ENCODE peak calls at places on chromosomes 4 and X, in four cellular contexts. N, F, Z and H are unnamed samples.

GRCh38 chr4:68465058-68465457 is 17.8 kb downstream of the TMPRSS11E start:
- DNase-seq in N (no peak), F (no peak), Z (no peak), H (no peak)

GRCh38 chrX:125203379-125203736 is 116.3 kb upstream of the TEX13C start:
- DNase-seq in N (no peak), F (peak; percentile 15), Z (no peak), H (no peak)

GRCh38 chrX:137651647-137652046 is 85.7 kb downstream of the ZIC3 start:
- DNase-seq in N (no peak), F (no peak), Z (no peak), H (no peak)

GRCh38 chrX:53476371-53476770 is 42.2 kb upstream of the HSD17B10 start:
- DNase-seq in N (no peak), F (no peak), Z (no peak), H (no peak)

GRCh38 chr4:112284166-112284565 is 1.5 kb downstream of the TIFA start:
- DNase-seq in N (no peak), F (no peak), Z (no peak), H (no peak)

GRCh38 chr4:1253831-1254230 is 4.9 kb upstream of the CTBP1 start:
- DNase-seq in N (no peak), F (no peak), Z (no peak), H (no peak)

GRCh38 chr4:83282049-83282535 is 2.5 kb downstream of the COQ2 start:
- DNase-seq in N (no peak), F (no peak), Z (no peak), H (no peak)

GRCh38 chr4:30765022-30765421 is 44.9 kb downstream of the PCDH7 start:
- DNase-seq in N (no peak), F (no peak), Z (no peak), H (no peak)

GRCh38 chr4:151409470-151410313 is 716 bp downstream of the FHIP1A start:
- DNase-seq in N (peak; percentile 64), F (peak; percentile 14), Z (no peak), H (no peak)

GRCh38 chrX:78517124-78517523 is 142.0 kb downstream of the RTL3 start:
- DNase-seq in N (no peak), F (no peak), Z (no peak), H (no peak)

GRCh38 chr4:177455591-177455990 is 13.4 kb upstream of the AGA start:
- DNase-seq in N (no peak), F (no peak), Z (no peak), H (no peak)

GRCh38 chrX:40755291-40756249 is 20.2 kb upstream of the MED14 start:
- DNase-seq in N (no peak), F (peak; percentile 69), Z (no peak), H (no peak)

GRCh38 chr4:128802680-128803628 is 6.5 kb upstream of the JADE1 start:
- DNase-seq in N (no peak), F (no peak), Z (no peak), H (no peak)

GRCh38 chrX:79065696-79066095 is 78.8 kb upstream of the GPR174 start:
- DNase-seq in N (no peak), F (no peak), Z (no peak), H (no peak)

GRCh38 chrX:134543201-134543797 is 83.3 kb downstream of the HPRT1 start:
- DNase-seq in N (no peak), F (no peak), Z (no peak), H (no peak)

GRCh38 chrX:4754878-4755604 is 1041.6 kb upstream of the PRKX start:
- DNase-seq in N (no peak), F (no peak), Z (no peak), H (no peak)

GRCh38 chr4:102792361-102792936 is 31.7 kb upstream of the MANBA start:
- DNase-seq in N (no peak), F (no peak), Z (no peak), H (no peak)

GRCh38 chr4:42643685-42644084 is 13.2 kb downstream of the ATP8A1 start:
- DNase-seq in N (no peak), F (no peak), Z (no peak), H (no peak)

GRCh38 chr4:42644897-42645296 is 12.0 kb downstream of the ATP8A1 start:
- DNase-seq in N (no peak), F (no peak), Z (no peak), H (no peak)

GRCh38 chr4:42649870-42650269 is 7.0 kb downstream of the ATP8A1 start:
- DNase-seq in N (no peak), F (no peak), Z (no peak), H (no peak)

GRCh38 chr4:42646013-42646784 is 10.7 kb downstream of the ATP8A1 start:
- DNase-seq in N (no peak), F (no peak), Z (no peak), H (no peak)

DNA sequence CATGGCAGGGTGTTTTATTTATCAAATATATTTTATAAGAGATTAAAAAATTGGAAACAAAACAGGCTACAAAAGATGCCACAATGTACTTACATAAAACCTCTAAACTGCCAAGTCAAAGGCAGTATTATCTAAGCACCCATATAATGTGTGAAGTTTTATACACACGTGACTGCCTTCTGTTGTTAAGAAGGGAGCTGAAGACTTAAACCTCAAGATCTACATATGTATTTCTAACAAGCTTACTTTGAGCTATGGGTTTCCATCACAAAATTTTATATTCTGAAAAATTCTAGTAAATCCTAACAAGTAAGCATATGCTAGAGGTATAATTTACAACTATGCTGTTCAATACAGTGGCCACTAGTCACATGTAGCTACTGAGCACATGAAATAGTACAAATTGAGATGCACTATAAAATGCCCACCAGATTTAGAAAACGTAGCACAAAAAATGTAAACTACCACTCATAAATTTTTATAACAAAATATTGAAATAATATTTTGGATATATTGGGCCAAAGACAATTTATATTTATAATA is 9.8 kb downstream of the ATP8A1 start:
- DNase-seq in N (no peak), F (no peak), Z (no peak), H (no peak)
- TF ChIP-seq CTCF in N (no peak), F (no peak), Z (no peak), H (no peak)

DNA sequence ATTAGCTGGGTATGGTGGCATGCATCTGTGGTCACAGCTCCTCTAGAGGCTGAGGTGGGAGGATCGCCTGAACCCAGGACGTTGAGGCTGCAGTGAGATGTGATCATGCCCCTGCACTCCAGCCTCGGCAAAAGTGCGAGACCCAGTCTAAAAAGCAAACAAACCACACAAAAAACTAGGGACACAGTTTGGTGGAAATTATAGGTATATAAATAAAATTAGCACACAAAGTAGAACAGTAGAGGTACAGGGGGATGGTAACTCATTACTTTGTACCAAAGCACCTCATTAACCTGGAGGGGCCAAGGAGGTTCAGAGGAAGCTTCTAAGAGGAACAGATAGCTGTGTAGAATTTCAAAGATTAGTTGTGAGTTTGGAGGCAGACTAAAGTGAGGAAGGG is 5.1 kb downstream of the VBP1 start:
- DNase-seq in N (no peak), F (no peak), Z (no peak), H (no peak)
- H3K4me1 ChIP-seq in N (peaks cover 16% of the 10 kb centered on the region), F (no peaks in the 10 kb centered on the region), Z (no peaks in the 10 kb centered on the region), H (no peaks in the 10 kb centered on the region)

DNA sequence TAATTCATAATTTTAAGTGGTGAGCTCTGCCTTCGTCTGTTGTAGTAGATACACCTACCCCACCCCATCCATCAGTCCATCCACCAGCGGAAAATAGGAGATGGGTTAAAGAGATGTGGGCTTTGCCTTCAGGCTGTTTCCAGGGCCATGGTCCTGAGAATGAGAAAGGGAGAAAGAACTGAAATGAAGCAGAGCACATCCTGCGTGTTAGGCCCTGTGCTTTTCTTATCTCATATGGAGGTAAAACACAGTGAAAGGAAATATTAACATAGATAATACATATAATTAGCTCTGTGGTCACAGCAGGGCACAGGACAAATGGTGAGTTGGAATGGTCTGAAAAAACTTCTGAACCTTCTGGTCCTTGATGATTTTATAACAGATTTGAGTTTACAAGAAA is 393.5 kb downstream of the BMPR1B start:
- DNase-seq in N (no peak), F (no peak), Z (no peak), H (no peak)
- H3K36me3 ChIP-seq in N (no peaks in the 10 kb centered on the region), F (no peaks in the 10 kb centered on the region), Z (no peaks in the 10 kb centered on the region), H (no peaks in the 10 kb centered on the region)

DNA sequence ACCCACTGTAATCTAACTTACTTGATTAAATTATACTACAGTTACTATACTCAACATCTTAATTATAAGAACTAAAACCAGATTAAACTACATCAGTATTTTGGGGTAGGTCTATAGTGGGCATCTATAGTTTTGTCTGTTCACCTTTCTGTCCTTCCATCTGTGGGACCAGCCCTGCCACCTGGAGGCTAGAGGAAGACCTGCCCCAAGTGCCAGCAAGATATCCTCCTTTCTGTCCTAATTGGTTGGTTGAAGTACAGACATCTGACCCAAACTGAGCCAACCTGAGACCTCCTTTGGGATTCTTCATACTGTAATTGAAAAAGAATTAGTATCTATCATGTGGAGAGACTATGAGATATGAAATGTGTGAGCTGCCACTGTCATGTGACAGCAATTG is 172.2 kb upstream of the TLL1 start:
- DNase-seq in N (no peak), F (no peak), Z (no peak), H (no peak)
- TF ChIP-seq CTCF in N (no peak), F (no peak), Z (no peak), H (peak; percentile 17)

DNA sequence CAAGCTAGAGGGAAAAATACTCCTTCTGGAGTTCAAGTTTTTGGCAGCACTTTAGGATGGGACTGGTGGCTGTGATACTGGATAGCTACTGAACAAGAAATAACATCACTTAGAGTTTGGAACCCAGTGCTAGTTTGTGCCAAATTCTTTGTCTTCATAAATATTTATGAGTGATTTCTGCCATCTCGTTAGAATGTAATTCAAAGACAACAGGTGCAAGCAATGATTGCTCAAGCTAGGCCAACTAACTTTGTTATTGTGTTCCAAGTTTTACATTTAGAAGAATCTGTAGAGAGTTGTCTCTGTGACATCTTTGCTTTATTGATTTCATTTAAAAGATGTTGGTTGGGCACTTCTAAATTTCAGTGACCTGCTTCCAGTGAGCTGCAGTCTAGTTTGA is 417.9 kb downstream of the FAT4 start:
- DNase-seq in N (no peak), F (no peak), Z (no peak), H (no peak)
- H3K4me1 ChIP-seq in N (peaks cover 9% of the 10 kb centered on the region), F (no peaks in the 10 kb centered on the region), Z (no peaks in the 10 kb centered on the region), H (no peaks in the 10 kb centered on the region)

DNA sequence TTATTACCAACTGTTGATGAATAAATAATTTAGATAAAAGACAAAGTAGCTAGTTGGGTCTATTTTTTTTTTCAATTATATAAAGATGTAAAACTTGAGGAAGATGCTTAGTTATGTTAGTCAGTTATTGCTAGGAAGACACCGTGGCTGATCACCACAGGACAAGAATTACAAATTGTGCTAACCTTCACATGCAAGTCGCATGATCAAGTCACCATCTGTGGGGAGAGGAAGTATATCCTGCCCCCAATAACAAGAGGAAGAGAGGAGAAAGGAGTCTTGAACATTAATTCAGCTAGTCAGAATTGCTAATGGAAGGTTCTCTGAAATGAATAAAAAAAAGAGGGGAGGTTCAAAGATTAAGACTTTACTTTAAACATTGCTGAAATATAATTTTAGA is 52.3 kb downstream of the CPEB2 start:
- DNase-seq in N (no peak), F (no peak), Z (no peak), H (no peak)
- H3K36me3 ChIP-seq in N (peaks cover 60% of the 10 kb centered on the region), F (peaks cover 6% of the 10 kb centered on the region), Z (peaks cover 8% of the 10 kb centered on the region), H (peaks cover 57% of the 10 kb centered on the region)